ENCODE peak calls at places on chromosomes 11 and 22, in five cellular contexts. K is endothelial cell, Y is tibial nerve, D is mucosa of descending colon, J is kidney epithelial cell. M is an unnamed sample.

GRCh38 chr11:68038718-68039525 is at the start of gene TCIRG1:
- DNase-seq in D (peak), J (no peak), K (peak), Y (peak), M (peak)

GRCh38 chr11:93504110-93505095 is 38.8 kb downstream of the SMCO4 start:
- DNase-seq in D (no peak), Y (no peak), J (no peak), K (no peak), M (no peak)

GRCh38 chr22:30843245-30843644 is 125.3 kb downstream of the MORC2 start:
- DNase-seq in D (no peak), J (no peak), Y (no peak), K (no peak), M (no peak)

GRCh38 chr22:27568265-27568664 is 233.3 kb downstream of the MN1 start:
- DNase-seq in K (no peak), J (no peak), D (no peak), Y (no peak), M (no peak)

GRCh38 chr11:862028-862703 is 19.5 kb downstream of the TSPAN4 start:
- DNase-seq in D (peak), K (no peak), Y (no peak), J (no peak), M (no peak)

GRCh38 chr11:23586188-23586587 is 725.9 kb upstream of the CCDC179 start:
- DNase-seq in J (no peak), D (no peak), K (no peak), Y (no peak), M (no peak)

GRCh38 chr22:41862530-41863266 is 29.8 kb downstream of the SREBF2 start:
- DNase-seq in D (no peak), Y (no peak), J (no peak), K (no peak), M (peak)

GRCh38 chr11:60798631-60799030 is 13.5 kb downstream of the MS4A10 start:
- DNase-seq in Y (no peak), D (no peak), J (no peak), K (no peak), M (no peak)

GRCh38 chr11:74397531-74398243 is 546 bp downstream of the PGM2L1 start:
- DNase-seq in D (peak), K (peak), Y (no peak), J (no peak), M (peak)
- TF ChIP-seq CTCF in D (no peak), K (no peak), Y (no peak), J (no peak), M (no peak)

DNA sequence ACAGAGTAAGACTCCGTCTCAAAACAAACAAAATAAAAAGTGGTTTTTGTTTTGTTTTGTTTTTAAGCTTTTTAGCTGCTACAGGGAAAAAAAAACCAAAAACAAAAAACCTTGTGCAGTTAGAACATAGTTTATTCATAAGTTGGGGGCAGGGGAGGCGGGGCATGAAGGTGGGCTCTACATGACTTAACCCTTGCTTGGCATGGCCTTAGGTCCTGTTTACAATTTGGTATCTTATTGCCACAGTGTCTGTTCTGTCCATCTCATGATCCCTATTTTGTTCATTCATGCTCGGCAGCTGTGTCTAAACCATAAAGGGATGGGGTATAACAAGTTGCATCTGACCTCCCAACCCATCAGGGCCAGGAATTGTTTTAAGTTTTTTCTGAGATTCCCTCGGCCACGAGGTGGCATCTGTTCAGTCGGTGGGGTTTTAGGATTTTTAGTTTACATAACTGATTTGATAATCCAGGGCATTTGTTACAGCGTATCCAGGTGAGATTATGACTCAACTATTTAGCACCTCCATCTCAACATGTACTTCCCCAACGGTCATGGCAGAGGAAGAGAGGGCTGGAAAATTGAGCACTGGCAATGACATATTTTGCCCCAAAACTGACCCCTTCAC is 6.9 kb downstream of the AP5B1 start:
- DNase-seq in J (no peak), K (no peak), Y (no peak), D (no peak), M (no peak)
- TF ChIP-seq CTCF in J (no peak), K (no peak), Y (no peak), D (no peak), M (no peak)

DNA sequence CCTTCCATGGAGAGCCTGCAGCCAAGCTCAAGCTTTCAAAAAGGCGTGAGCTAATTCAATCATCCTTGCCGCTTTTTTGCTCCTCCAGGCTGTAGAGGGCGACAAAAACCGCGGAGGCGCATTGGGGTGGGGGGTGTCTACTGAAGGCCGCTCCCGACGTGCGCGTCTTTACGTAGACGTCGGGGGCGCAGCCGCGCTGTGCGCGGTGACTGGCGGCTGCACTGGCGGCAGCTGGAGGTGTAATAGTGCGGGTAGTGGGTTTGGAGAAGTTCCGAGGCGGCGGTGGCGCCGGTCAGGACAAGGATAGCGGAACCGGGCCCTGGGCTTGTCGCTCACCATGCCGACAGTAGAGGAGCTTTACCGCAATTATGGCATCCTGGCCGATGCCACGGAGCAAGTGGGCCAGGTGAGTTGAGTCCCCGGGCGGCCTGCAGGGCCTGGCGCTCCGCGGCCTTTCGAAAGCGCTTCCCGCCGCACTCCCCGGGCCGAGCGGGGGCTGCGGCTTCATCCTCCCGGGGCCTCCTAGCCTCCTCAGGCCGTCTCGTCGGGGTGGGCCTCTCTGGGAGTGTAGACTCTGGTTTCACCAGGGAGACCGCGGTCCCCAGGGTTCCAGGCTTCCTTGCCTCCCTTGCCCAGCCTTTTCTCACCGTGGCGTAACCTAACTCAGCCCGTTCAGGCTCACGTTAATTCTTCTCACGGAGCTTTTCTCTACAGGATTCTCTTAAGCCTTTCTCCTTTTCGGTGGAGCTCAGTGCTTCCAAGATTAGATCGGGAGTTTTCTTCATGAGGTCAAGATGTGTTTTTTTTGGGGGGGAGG is at the start of gene API5:
- DNase-seq in K (peak), J (peak), Y (peak), D (peak), M (peak)
- TF ChIP-seq CTCF in K (peak), J (peak), Y (peak), D (peak), M (peak)

GRCh38 chr22:29305836-29306174 is 645 bp upstream of the GAS2L1 start:
- DNase-seq in K (no peak), J (no peak), Y (no peak), D (no peak), M (no peak)

GRCh38 chr22:29307658-29308147 is 1.3 kb downstream of the GAS2L1 start:
- DNase-seq in K (no peak), J (no peak), Y (no peak), D (no peak), M (no peak)

GRCh38 chr22:29306175-29306829 is at the start of gene GAS2L1:
- DNase-seq in K (peak), J (no peak), D (peak), Y (peak), M (peak)

GRCh38 chr22:29308148-29308790 is 1.8 kb downstream of the GAS2L1 start:
- DNase-seq in J (no peak), D (peak), K (no peak), Y (no peak), M (no peak)

DNA sequence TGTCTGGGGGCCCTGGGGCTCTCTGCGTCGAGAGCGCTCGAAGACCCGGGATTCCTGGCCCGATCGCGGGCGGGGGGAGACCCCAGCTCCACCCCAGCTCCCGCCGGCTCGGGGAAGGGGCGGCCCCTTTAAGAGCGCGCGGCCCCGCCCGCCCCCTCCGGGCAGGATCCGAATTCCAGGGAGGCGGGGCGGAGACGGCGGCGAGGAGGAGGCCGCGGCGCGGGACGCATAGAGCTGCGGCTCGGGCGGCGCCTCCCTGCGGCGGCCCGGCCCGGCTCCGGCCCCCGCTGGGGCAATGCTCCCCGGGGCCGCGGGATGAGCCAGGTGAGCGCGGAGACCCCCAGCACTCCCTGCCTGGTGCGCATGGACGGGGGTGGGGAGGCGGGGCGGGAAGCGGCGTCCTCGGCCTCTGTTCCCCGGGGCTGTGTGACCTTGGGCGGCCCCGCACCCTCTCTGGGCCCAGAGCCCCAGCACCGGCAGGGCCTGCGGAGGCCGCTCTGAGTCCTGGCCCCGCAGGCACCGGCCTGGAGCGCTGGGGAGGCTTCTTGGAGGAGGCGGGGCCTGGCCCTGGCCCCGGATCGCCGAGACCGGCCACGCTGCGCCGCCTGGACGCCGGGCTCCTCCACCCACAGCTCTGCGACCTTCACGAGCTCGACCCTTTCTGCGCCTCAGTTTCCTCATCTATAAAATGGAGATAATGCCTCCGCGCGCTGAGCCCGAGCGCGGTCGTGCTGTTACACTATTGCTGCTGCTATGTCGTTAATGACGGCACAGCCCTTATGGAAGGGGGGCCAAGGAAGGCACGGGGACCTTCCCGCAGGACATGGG is 594 bp downstream of the GAS2L1 start:
- DNase-seq in D (peak), Y (peak), K (peak), J (no peak), M (peak)
- TF ChIP-seq CTCF in D (no peak), Y (no peak), K (no peak), J (no peak), M (no peak)

GRCh38 chr11:69156218-69156639 is 494 bp downstream of the SMIM38 start:
- DNase-seq in J (no peak), K (no peak), Y (no peak), D (no peak), M (no peak)

GRCh38 chr11:69155302-69156198 is at the start of gene SMIM38:
- DNase-seq in K (no peak), Y (no peak), D (no peak), J (no peak), M (no peak)

GRCh38 chr11:69153661-69154060 is 2.1 kb upstream of the SMIM38 start:
- DNase-seq in Y (no peak), K (no peak), D (no peak), J (no peak), M (no peak)

GRCh38 chr11:69154211-69154913 is 1.4 kb upstream of the SMIM38 start:
- DNase-seq in K (no peak), J (no peak), Y (no peak), D (no peak), M (no peak)

GRCh38 chr11:69154938-69155301 is 815 bp upstream of the SMIM38 start:
- DNase-seq in K (no peak), Y (no peak), J (no peak), D (no peak), M (no peak)
- TF ChIP-seq CTCF in K (no peak), Y (no peak), J (no peak), D (no peak), M (no peak)

GRCh38 chr22:32474635-32475427 is at the start of gene FBXO7:
- DNase-seq in Y (peak), J (no peak), K (peak), D (peak), M (peak)
- TF ChIP-seq CTCF in Y (peak), J (peak), K (no peak), D (no peak), M (peak)